ENCODE peak calls at places on chromosomes 6 and 20, in seven cellular contexts. D is uterus, G is HAP-1, N is colonic mucosa, E is brain microvascular endothelial cell, V is spleen, L is heart left ventricle. K is an unnamed sample. For H3K36me3, the result is how much of the 10 kb centered on the place peaks cover.

GRCh38 chr20:51402201-51402600 is 140.3 kb downstream of the NFATC2 start:
- DNase-seq in V (peak), L (no peak), E (no peak), G (no peak), D (no peak), N (no peak), K (no peak)

GRCh38 chr20:23161968-23162696 is 76.0 kb upstream of the CD93 start:
- DNase-seq in V (peak), G (no peak), D (peak), E (peak), L (peak), N (peak), K (no peak)

GRCh38 chr6:136991614-136992013 is 53.2 kb downstream of the IL20RA start:
- DNase-seq in D (no peak), L (no peak), V (no peak), G (no peak), E (no peak), N (no peak), K (no peak)

GRCh38 chr6:144449911-144450690 is 165.0 kb downstream of the UTRN start:
- DNase-seq in D (no peak), E (no peak), G (no peak), L (no peak), N (no peak), V (no peak), K (no peak)

GRCh38 chr20:3454821-3455220 is 16.0 kb upstream of the ATRN start:
- DNase-seq in V (no peak), E (no peak), L (no peak), N (no peak), G (no peak), D (no peak), K (no peak)

GRCh38 chr20:57327820-57328219 is 1.8 kb upstream of the SPO11 start:
- DNase-seq in V (no peak), L (no peak), D (no peak), N (peak), G (no peak), E (no peak), K (no peak)

GRCh38 chr20:48649868-48650267 is 177.9 kb downstream of the PREX1 start:
- DNase-seq in D (no peak), G (no peak), L (no peak), N (no peak), V (peak), E (no peak), K (no peak)

GRCh38 chr20:34579936-34580587 is 21.5 kb downstream of the MAP1LC3A start:
- DNase-seq in G (no peak), L (no peak), D (no peak), N (peak), V (no peak), E (no peak), K (peak)

GRCh38 chr6:43771210-43771857 is 1.3 kb downstream of the VEGFA start:
- DNase-seq in D (peak), V (peak), G (peak), E (peak), L (peak), N (peak), K (peak)

GRCh38 chr6:106377061-106377540 is 16.6 kb downstream of the CRYBG1 start:
- DNase-seq in D (no peak), E (peak), G (no peak), V (no peak), N (no peak), L (no peak), K (peak)

GRCh38 chr6:19410477-19410876 is 426.7 kb upstream of the ID4 start:
- DNase-seq in N (no peak), D (no peak), E (peak), V (no peak), G (no peak), L (no peak), K (peak)

GRCh38 chr6:136761227-136761922 is 30.9 kb downstream of the MAP3K5 start:
- DNase-seq in N (peak), L (no peak), D (peak), E (no peak), G (no peak), V (peak), K (peak)

GRCh38 chr6:139472341-139473038 is 98.0 kb upstream of the CITED2 start:
- DNase-seq in L (no peak), G (no peak), V (no peak), D (no peak), N (no peak), E (no peak), K (peak)

GRCh38 chr20:24684421-24684871 is 215.0 kb downstream of the SYNDIG1 start:
- DNase-seq in D (no peak), E (no peak), G (no peak), N (no peak), V (peak), L (no peak), K (no peak)

GRCh38 chr6:167550936-167551633 is 226.2 kb downstream of the TTLL2 start:
- DNase-seq in V (peak), L (peak), G (no peak), E (no peak), D (peak), N (peak), K (no peak)

GRCh38 chr6:16901777-16902176 is 140.5 kb upstream of the ATXN1 start:
- DNase-seq in E (peak), N (peak), D (peak), G (peak), L (peak), V (no peak), K (peak)

GRCh38 chr6:3882865-3883264 is 33.7 kb downstream of the FAM50B start:
- DNase-seq in L (no peak), D (peak), G (no peak), N (no peak), V (no peak), E (no peak), K (peak)

GRCh38 chr20:57482796-57483195 is 42.1 kb downstream of the CTCFL start:
- DNase-seq in V (peak), L (no peak), D (no peak), N (no peak), E (no peak), G (no peak), K (no peak)

GRCh38 chr6:43714311-43715055 is 26.9 kb upstream of the MRPS18A start:
- DNase-seq in V (no peak), E (no peak), L (no peak), G (no peak), N (no peak), D (peak), K (peak)

GRCh38 chr6:117072134-117072533 is 193.2 kb upstream of the VGLL2 start:
- DNase-seq in N (no peak), G (no peak), V (no peak), E (no peak), L (peak), D (no peak), K (no peak)

GRCh38 chr6:125004198-125004597 is 42.0 kb downstream of the RNF217 start:
- DNase-seq in V (no peak), E (no peak), L (no peak), N (no peak), D (no peak), G (no peak), K (peak)

GRCh38 chr6:122798099-122798641 is 9.1 kb downstream of the SMPDL3A start:
- DNase-seq in E (peak), N (peak), D (no peak), V (no peak), L (no peak), G (no peak), K (peak)

GRCh38 chr6:44038543-44039065 is 88.6 kb downstream of the MRPL14 start:
- DNase-seq in E (no peak), N (no peak), G (no peak), D (peak), V (no peak), L (no peak), K (no peak)

GRCh38 chr6:169972736-169973135 is 221.3 kb downstream of the ERMARD start:
- DNase-seq in E (no peak), V (peak), D (no peak), G (no peak), L (peak), N (no peak), K (no peak)

GRCh38 chr6:68053805-68054373 is 581.2 kb upstream of the ADGRB3 start:
- DNase-seq in G (no peak), L (no peak), E (no peak), V (no peak), N (no peak), D (no peak), K (no peak)

GRCh38 chr6:14417377-14417776 is 299.8 kb downstream of the CD83 start:
- DNase-seq in V (no peak), G (no peak), L (no peak), E (no peak), N (no peak), D (no peak), K (no peak)

GRCh38 chr6:114648847-114649246 is 306.0 kb upstream of the HS3ST5 start:
- DNase-seq in G (no peak), E (no peak), L (no peak), N (no peak), D (no peak), V (no peak), K (no peak)

GRCh38 chr6:142568857-142569597 is 267.2 kb downstream of the ADGRG6 start:
- DNase-seq in E (peak), L (no peak), V (no peak), D (no peak), N (no peak), G (no peak), K (peak)

GRCh38 chr6:73134588-73134987 is 90.7 kb downstream of the KHDC1L start:
- DNase-seq in E (peak), N (peak), V (no peak), D (no peak), G (peak), L (peak), K (peak)

GRCh38 chr6:88388589-88388988 is 222.4 kb upstream of the CNR1 start:
- DNase-seq in L (no peak), G (no peak), V (no peak), N (no peak), D (no peak), E (no peak), K (no peak)

GRCh38 chr20:32442630-32443029 is 84.5 kb downstream of the ASXL1 start:
- DNase-seq in D (no peak), N (no peak), E (no peak), L (no peak), G (no peak), V (no peak), K (no peak)
- H3K36me3 ChIP-seq in D (under half), N (under half), E (half or more), L (under half), G (under half), V (half or more), K (under half)

GRCh38 chr20:35700625-35701148 is 1.5 kb downstream of the ROMO1 start:
- DNase-seq in L (no peak), V (no peak), G (peak), E (no peak), N (no peak), D (no peak), K (peak)

GRCh38 chr20:35708502-35708901 is 9.3 kb downstream of the ROMO1 start:
- DNase-seq in D (no peak), L (no peak), E (no peak), G (no peak), N (no peak), V (no peak), K (no peak)

GRCh38 chr20:35702051-35702823 is 3.0 kb downstream of the ROMO1 start:
- DNase-seq in G (no peak), N (no peak), L (no peak), E (no peak), D (peak), V (peak), K (peak)

GRCh38 chr20:35702824-35703695 is 3.9 kb downstream of the ROMO1 start:
- DNase-seq in N (no peak), V (no peak), G (no peak), L (no peak), E (no peak), D (peak), K (no peak)

DNA sequence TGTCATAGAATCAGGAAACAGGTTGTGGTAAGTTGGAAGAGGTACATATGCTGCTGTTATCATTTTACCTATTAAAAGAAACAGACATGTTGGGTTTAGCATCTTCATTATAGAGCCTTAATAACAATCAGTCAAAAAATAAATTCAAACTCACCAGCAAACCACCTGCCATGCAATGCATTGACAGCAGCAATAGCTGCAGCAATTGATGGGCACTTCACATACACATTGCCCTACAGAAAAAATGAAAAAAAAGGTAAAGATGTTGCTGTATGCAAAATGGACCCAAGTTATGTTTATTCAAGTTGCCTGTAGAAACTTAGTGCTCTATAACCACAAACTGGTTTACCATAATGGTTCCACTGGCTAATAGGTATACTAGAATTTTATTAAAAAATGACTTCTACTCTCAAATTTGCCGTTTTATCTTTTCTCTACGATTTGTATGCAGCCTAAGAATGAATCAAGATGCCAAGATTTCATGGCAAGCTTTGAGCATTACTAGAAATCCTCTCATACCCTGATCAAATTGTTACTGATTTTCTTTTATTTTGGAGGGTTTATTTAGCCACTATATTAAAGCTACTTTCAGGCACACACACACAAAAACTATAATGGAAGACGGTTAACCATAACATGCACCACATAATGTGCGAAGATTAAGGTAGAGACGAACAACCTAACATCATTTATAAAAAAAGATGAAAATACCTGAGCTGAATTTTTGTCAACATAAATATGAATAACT is 5.5 kb downstream of the ROMO1 start:
- DNase-seq in D (no peak), L (no peak), G (no peak), V (no peak), E (no peak), N (no peak), K (no peak)
- H3K36me3 ChIP-seq in D (under half), L (half or more), G (half or more), V (half or more), E (half or more), N (under half), K (half or more)

DNA sequence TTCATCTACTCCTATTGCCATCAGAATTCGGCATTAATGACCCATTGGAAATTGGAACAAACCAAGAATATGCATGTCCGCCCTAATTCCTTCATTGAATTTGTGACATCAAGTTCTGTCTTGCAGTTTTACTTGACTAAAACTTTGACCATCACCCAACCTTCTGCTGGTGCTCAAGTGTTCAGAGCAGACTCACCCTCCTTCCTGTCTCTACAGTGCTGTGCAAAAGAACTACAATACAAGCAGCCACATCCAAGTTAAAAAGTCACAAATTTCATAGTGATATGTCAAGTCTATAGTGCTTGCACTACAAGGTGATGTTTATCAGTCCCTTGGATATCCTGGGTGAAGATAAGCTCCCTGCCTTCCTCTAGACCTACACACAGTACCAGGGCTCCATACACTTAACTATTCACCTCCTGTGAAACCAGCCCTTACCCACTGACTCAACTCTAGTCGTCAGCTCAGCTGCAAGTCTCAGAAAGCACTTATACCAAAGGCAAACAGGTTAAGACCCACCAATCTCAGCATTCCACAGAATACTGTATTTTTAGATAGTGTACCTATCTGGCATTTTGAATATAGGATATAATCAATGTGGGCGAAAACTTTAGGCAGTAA is 23.6 kb downstream of the SNX5 start:
- DNase-seq in E (no peak), G (no peak), D (no peak), N (no peak), L (no peak), V (no peak), K (no peak)
- H3K36me3 ChIP-seq in E (half or more), G (half or more), D (under half), N (under half), L (half or more), V (half or more), K (half or more)

GRCh38 chr20:45883100-45883469 is 2.1 kb downstream of the ZSWIM1 start:
- DNase-seq in V (peak), N (no peak), E (no peak), L (no peak), G (no peak), D (no peak), K (no peak)
- H3K36me3 ChIP-seq in V (half or more), N (under half), E (under half), L (under half), G (under half), D (under half), K (under half)

GRCh38 chr6:37306624-37307222 is 47.1 kb upstream of the RNF8 start:
- DNase-seq in V (no peak), N (no peak), D (no peak), L (no peak), G (no peak), E (no peak), K (no peak)
- H3K36me3 ChIP-seq in V (half or more), N (under half), D (under half), L (under half), G (under half), E (under half), K (under half)

DNA sequence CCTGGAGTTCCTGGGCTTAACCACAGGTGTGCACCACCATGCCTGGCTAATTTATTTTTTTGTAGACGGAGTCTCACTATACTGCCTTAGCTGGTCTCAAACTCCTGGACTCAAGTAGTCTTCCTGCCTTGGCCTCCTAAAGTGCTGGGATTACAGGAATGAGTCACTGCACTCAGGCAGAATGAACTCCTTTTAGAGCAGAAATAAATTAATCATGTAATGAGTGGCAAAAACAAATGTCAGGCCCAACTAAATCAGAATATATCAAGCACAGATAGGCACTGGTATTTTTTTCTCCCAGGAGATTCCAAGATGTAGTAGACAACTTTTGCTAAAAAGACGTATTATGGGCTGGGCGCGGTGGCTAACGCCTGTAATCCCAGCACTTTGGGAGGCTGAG is 2.6 kb downstream of the RPS10 start:
- DNase-seq in D (no peak), E (no peak), G (no peak), L (no peak), V (no peak), N (no peak), K (peak)
- H3K36me3 ChIP-seq in D (under half), E (half or more), G (half or more), L (half or more), V (half or more), N (under half), K (half or more)

GRCh38 chr6:115882174-115882573 is 178.5 kb downstream of the FRK start:
- DNase-seq in E (no peak), V (no peak), N (no peak), D (no peak), G (no peak), L (no peak), K (no peak)

GRCh38 chr6:115887887-115888286 is 172.8 kb downstream of the FRK start:
- DNase-seq in G (no peak), E (no peak), L (no peak), V (no peak), D (no peak), N (no peak), K (no peak)

GRCh38 chr6:115885636-115886366 is 174.9 kb downstream of the FRK start:
- DNase-seq in E (no peak), V (no peak), D (no peak), G (no peak), N (no peak), L (no peak), K (no peak)

GRCh38 chr6:115882771-115883170 is 177.9 kb downstream of the FRK start:
- DNase-seq in E (no peak), G (no peak), D (no peak), L (no peak), V (no peak), N (no peak), K (no peak)
- H3K36me3 ChIP-seq in E (under half), G (under half), D (under half), L (under half), V (under half), N (under half), K (under half)

DNA sequence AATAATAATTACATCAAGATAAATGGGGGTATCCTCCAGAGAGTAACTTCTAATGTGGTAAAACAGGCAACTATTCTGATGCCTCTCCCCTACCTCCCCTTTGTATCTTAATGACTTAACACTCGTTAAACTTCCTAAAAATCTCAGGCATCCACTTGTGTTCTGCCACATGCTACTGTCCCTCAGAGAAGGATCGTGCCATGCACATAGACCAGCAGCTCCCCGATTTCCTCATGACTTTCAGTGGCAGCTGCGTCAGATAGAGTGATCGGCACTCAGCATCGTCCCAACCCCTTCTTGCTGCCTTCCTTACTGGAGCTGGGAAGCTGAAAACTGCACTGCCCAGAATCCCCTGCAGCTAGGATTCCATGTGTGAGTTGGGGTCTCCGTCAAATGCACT is 32.1 kb downstream of the RIPOR2 start:
- DNase-seq in L (no peak), V (no peak), E (no peak), D (no peak), N (no peak), G (no peak), K (no peak)
- H3K36me3 ChIP-seq in L (under half), V (half or more), E (under half), D (under half), N (under half), G (under half), K (under half)

DNA sequence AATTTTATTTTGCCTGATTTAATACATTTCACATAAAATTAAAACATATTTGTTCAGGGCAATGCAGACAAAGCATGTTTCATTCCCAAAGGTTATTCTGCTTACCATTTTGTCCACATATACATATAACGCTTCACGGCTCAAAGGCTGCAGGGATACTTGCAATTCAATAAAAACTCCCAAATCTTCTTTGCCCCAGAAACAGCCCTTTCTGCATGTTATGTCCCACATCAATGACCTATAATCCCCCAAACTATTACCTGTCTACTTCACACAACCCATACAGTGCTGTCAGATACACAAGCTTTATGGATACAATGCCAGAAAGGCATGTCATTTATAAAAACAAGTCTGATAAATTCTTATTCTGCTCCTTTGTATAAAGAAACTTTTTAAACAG is 20.2 kb downstream of the SNX5 start:
- DNase-seq in L (no peak), E (no peak), D (no peak), G (no peak), V (no peak), N (no peak), K (no peak)
- H3K36me3 ChIP-seq in L (half or more), E (half or more), D (under half), G (half or more), V (half or more), N (under half), K (half or more)

GRCh38 chr6:33575211-33575610 is 4.9 kb downstream of the BAK1 start:
- DNase-seq in L (no peak), N (no peak), G (no peak), E (no peak), D (no peak), V (no peak), K (no peak)
- H3K36me3 ChIP-seq in L (under half), N (under half), G (under half), E (under half), D (under half), V (half or more), K (under half)

K was measured in GM23248.